ENCODE peak calls at places on chromosome 18, in seven cellular contexts. D, H, K, Q, A, M and J are unnamed samples.

GRCh38 chr18:62066121-62066818 is 120.6 kb downstream of the PIGN start:
- DNase-seq in Q (no peak), K (no peak), M (no peak), D (no peak), H (no peak), A (no peak), J (no peak)

GRCh38 chr18:80067321-80067720 is 33.1 kb downstream of the RBFA start:
- DNase-seq in K (no peak), M (no peak), A (no peak), D (no peak), Q (no peak), H (no peak), J (no peak)

GRCh38 chr18:44681611-44682010 is 923 bp downstream of the SETBP1 start:
- DNase-seq in A (no peak), K (no peak), H (no peak), M (no peak), D (no peak), Q (no peak), J (no peak)

GRCh38 chr18:32677578-32677977 is 95.2 kb downstream of the KLHL14 start:
- DNase-seq in Q (no peak), H (no peak), A (no peak), M (no peak), K (no peak), D (no peak), J (no peak)

GRCh38 chr18:33014060-33014796 is 241.4 kb upstream of the KLHL14 start:
- DNase-seq in A (no peak), Q (no peak), D (no peak), K (no peak), H (no peak), M (no peak), J (no peak)

GRCh38 chr18:59623456-59624383 is 73.5 kb downstream of the CCBE1 start:
- DNase-seq in M (no peak), K (no peak), D (no peak), A (no peak), Q (peak), H (no peak), J (no peak)

GRCh38 chr18:48959921-48960920 is 9.5 kb upstream of the SMAD7 start:
- DNase-seq in Q (peak), M (no peak), A (peak), H (no peak), K (no peak), D (no peak), J (no peak)

GRCh38 chr18:22604390-22604985 is 186.8 kb upstream of the CTAGE1 start:
- DNase-seq in D (no peak), Q (peak), A (no peak), K (no peak), M (no peak), H (no peak), J (no peak)

GRCh38 chr18:6546229-6546628 is 131.5 kb upstream of the L3MBTL4 start:
- DNase-seq in A (no peak), K (no peak), Q (no peak), M (no peak), H (no peak), D (no peak), J (no peak)

GRCh38 chr18:34031810-34032209 is 192.9 kb downstream of the NOL4 start:
- DNase-seq in K (no peak), H (no peak), Q (no peak), M (no peak), D (no peak), A (no peak), J (no peak)

GRCh38 chr18:77765468-77765867 is 515.8 kb downstream of the GALR1 start:
- DNase-seq in H (peak), D (no peak), A (peak), Q (no peak), M (no peak), K (no peak), J (no peak)

GRCh38 chr18:37484893-37485834 is 80.4 kb downstream of the CELF4 start:
- DNase-seq in H (no peak), K (no peak), Q (peak), M (no peak), A (peak), D (no peak), J (no peak)

GRCh38 chr18:48543228-48543627 is 4.4 kb downstream of the CTIF start:
- DNase-seq in A (peak), M (no peak), D (no peak), Q (no peak), H (no peak), K (no peak), J (no peak)

GRCh38 chr18:34659579-34660517 is 50.2 kb upstream of the DTNA start:
- DNase-seq in H (peak), K (peak), D (no peak), Q (peak), M (no peak), A (peak), J (no peak)

GRCh38 chr18:48530399-48531081 is 8.3 kb upstream of the CTIF start:
- DNase-seq in D (no peak), M (no peak), Q (no peak), K (no peak), H (no peak), A (no peak), J (no peak)

GRCh38 chr18:12401881-12402280 is 5.8 kb upstream of the PRELID3A start:
- DNase-seq in Q (no peak), H (no peak), K (no peak), M (no peak), A (no peak), D (no peak), J (no peak)

GRCh38 chr18:12276736-12277554 is 22.8 kb downstream of the CIDEA start:
- DNase-seq in A (no peak), M (no peak), K (no peak), H (no peak), Q (no peak), D (no peak), J (no peak)

GRCh38 chr18:23585007-23585871 is 1.1 kb downstream of the NPC1 start:
- DNase-seq in A (peak), H (no peak), D (no peak), M (peak), K (no peak), Q (peak), J (peak)

GRCh38 chr18:46402396-46402795 is 254.6 kb downstream of the LOXHD1 start:
- DNase-seq in K (no peak), Q (peak), A (no peak), M (no peak), D (no peak), H (no peak), J (no peak)

GRCh38 chr18:61551586-61551985 is 218.4 kb downstream of the CDH20 start:
- DNase-seq in A (peak), Q (peak), M (peak), H (no peak), K (no peak), D (no peak), J (no peak)

GRCh38 chr18:35756506-35757117 is 175.1 kb downstream of the GALNT1 start:
- DNase-seq in Q (peak), D (no peak), M (peak), H (peak), A (peak), K (peak), J (peak)

GRCh38 chr18:2971741-2972552 is 41.0 kb downstream of the LPIN2 start:
- DNase-seq in H (no peak), A (no peak), M (peak), K (no peak), D (peak), Q (no peak), J (peak)

GRCh38 chr18:78704960-78705600 is 274.5 kb upstream of the SALL3 start:
- DNase-seq in K (no peak), D (no peak), H (no peak), A (no peak), Q (no peak), M (no peak), J (no peak)

GRCh38 chr18:77063256-77063655 is 69.3 kb downstream of the MBP start:
- DNase-seq in H (no peak), Q (peak), D (peak), M (peak), A (no peak), K (no peak), J (peak)

GRCh38 chr18:26309283-26309682 is 83.0 kb downstream of the TAF4B start:
- DNase-seq in H (no peak), A (no peak), D (no peak), K (no peak), M (no peak), Q (peak), J (no peak)

GRCh38 chr18:45505497-45506206 is 109.6 kb upstream of the SLC14A2 start:
- DNase-seq in Q (peak), M (no peak), K (no peak), H (no peak), A (no peak), D (no peak), J (no peak)

GRCh38 chr18:63070750-63071502 is 248.6 kb downstream of the BCL2 start:
- DNase-seq in A (no peak), M (no peak), H (no peak), Q (no peak), D (no peak), K (no peak), J (no peak)

GRCh38 chr18:6363216-6363615 is 51.5 kb downstream of the L3MBTL4 start:
- DNase-seq in H (no peak), K (no peak), Q (no peak), D (no peak), A (no peak), M (no peak), J (no peak)